ENCODE peak calls at places on chromosomes 11 and 22, in four cellular contexts. J, L, N and E are unnamed samples.

GRCh38 chr11:64888761-64889511 is 10.5 kb upstream of the EHD1 start:
- DNase-seq in N (no peak), J (no peak), L (no peak), E (no peak)

GRCh38 chr11:72037554-72038311 is 39.0 kb downstream of the IL18BP start:
- DNase-seq in L (peak), N (no peak), J (peak), E (no peak)

GRCh38 chr22:42439821-42440674 is 7.8 kb upstream of the NFAM1 start:
- DNase-seq in J (no peak), L (no peak), N (no peak), E (no peak)

GRCh38 chr11:86244063-86244521 is 461 bp upstream of the EED start:
- DNase-seq in N (peak), J (peak), L (peak), E (no peak)

GRCh38 chr22:30806391-30806861 is 111.8 kb downstream of the OSBP2 start:
- DNase-seq in J (no peak), N (no peak), L (no peak), E (no peak)

GRCh38 chr11:107669156-107669740 is 42.6 kb downstream of the SLN start:
- DNase-seq in L (no peak), J (no peak), N (no peak), E (no peak)

GRCh38 chr11:112467721-112468120 is 207.1 kb upstream of the PLET1 start:
- DNase-seq in L (no peak), N (no peak), J (peak), E (no peak)

GRCh38 chr11:116691779-116692178 is 81.0 kb downstream of the BUD13 start:
- DNase-seq in J (no peak), L (peak), N (peak), E (no peak)

GRCh38 chr11:50188040-50188439 is 155.4 kb downstream of the OR4C45 start:
- DNase-seq in N (no peak), L (no peak), J (no peak), E (no peak)

GRCh38 chr11:1826552-1827094 is 8.2 kb upstream of the SYT8 start:
- DNase-seq in L (no peak), J (no peak), N (no peak), E (no peak)

GRCh38 chr11:121696177-121696863 is 243.6 kb upstream of the SORL1-AS1 start:
- DNase-seq in L (no peak), N (no peak), J (no peak), E (no peak)

GRCh38 chr11:86681039-86681745 is 8.8 kb upstream of the ME3 start:
- DNase-seq in N (no peak), J (no peak), L (no peak), E (no peak)

GRCh38 chr11:111376453-111376871 is 2.6 kb downstream of the POU2AF1 start:
- DNase-seq in L (no peak), N (no peak), J (no peak), E (no peak)

GRCh38 chr22:31346733-31347250 is 646 bp upstream of the PATZ1 start:
- DNase-seq in J (no peak), L (peak), N (peak), E (peak)

GRCh38 chr11:33773399-33774355 is 643 bp downstream of the FBXO3 start:
- DNase-seq in L (peak), J (no peak), N (peak), E (no peak)

GRCh38 chr11:15889972-15890371 is 466.4 kb downstream of the SOX6 start:
- DNase-seq in N (no peak), L (no peak), J (no peak), E (no peak)